ENCODE peak calls at places on chromosome 5, in six cellular contexts. C is EH; L is OCI-M1; A is stimulated activated naive CD4-positive, alpha-beta T cell; T is GM04504; K is HepG2. Z is an unnamed sample.

GRCh38 chr5:179437341-179438001 is 92.2 kb upstream of the ADAMTS2 start:
- DNase-seq in L (no peak), K (no peak), C (no peak), A (no peak), T (no peak), Z (no peak)

GRCh38 chr5:52977264-52977897 is 11.8 kb upstream of the ITGA2 start:
- DNase-seq in A (no peak), K (peak; percentile 40), C (no peak), T (no peak), L (no peak), Z (no peak)

GRCh38 chr5:56055859-56056258 is 61.1 kb upstream of the IL6ST start:
- DNase-seq in T (no peak), K (no peak), L (no peak), A (peak; percentile 20), C (no peak), Z (peak; percentile 51)

GRCh38 chr5:40497573-40497972 is 182.1 kb upstream of the PTGER4 start:
- DNase-seq in K (no peak), T (no peak), A (no peak), C (peak; percentile 73), L (no peak), Z (no peak)

GRCh38 chr5:180975338-180975737 is 13.3 kb upstream of the BTNL3 start:
- DNase-seq in C (no peak), A (no peak), T (no peak), K (no peak), L (no peak), Z (no peak)

GRCh38 chr5:177369050-177369912 is 11.6 kb downstream of the RGS14 start:
- DNase-seq in K (no peak), A (peak; percentile 29), C (peak; percentile 46), T (no peak), L (peak; percentile 47), Z (peak; percentile 47)

GRCh38 chr5:150912312-150912814 is 7.6 kb upstream of the ZNF300 start:
- DNase-seq in K (no peak), T (no peak), A (no peak), C (no peak), L (no peak), Z (no peak)

GRCh38 chr5:34539183-34539582 is 116.9 kb upstream of the RAI14 start:
- DNase-seq in T (no peak), C (no peak), L (no peak), A (no peak), K (no peak), Z (no peak)

GRCh38 chr5:124263172-124263571 is 483.3 kb downstream of the ZNF608 start:
- DNase-seq in L (no peak), C (no peak), T (no peak), A (no peak), K (no peak), Z (no peak)

GRCh38 chr5:153598099-153598498 is 107.6 kb downstream of the GRIA1 start:
- DNase-seq in A (no peak), T (no peak), C (no peak), L (no peak), K (no peak), Z (no peak)